ENCODE peak calls at places on chromosome 5, in nine cellular contexts. C is SK-N-SH, Q is spleen, L is sigmoid colon, E is K562, B is H1, M is stomach, S is breast epithelium, N is transverse colon. X is an unnamed sample.
A peak's percentile ranks its signal among the peaks of the same experiment; 100 is the strongest.

GRCh38 chr5:147055850-147056523 is 177.4 kb upstream of the PPP2R2B start:
- DNase-seq in C (peak; percentile 18), Q (no peak), L (no peak), E (no peak), B (no peak), M (no peak), S (no peak), N (no peak), X (no peak)

GRCh38 chr5:102815560-102816324 is 60.6 kb downstream of the PAM start:
- DNase-seq in C (no peak), Q (no peak), L (no peak), E (no peak), B (no peak), M (no peak), S (no peak), N (no peak), X (no peak)

GRCh38 chr5:96067902-96068614 is 106.4 kb upstream of the ELL2 start:
- DNase-seq in C (no peak), Q (no peak), L (no peak), E (no peak), B (no peak), M (no peak), S (no peak), N (no peak), X (no peak)

GRCh38 chr5:173767580-173768266 is 120.4 kb upstream of the CPEB4 start:
- DNase-seq in C (no peak), Q (no peak), L (no peak), E (no peak), B (no peak), M (peak; percentile 45), S (peak; percentile 64), N (no peak), X (no peak)

GRCh38 chr5:4533457-4534105 is 606.5 kb upstream of the ADAMTS16 start:
- DNase-seq in C (no peak), Q (no peak), L (no peak), E (no peak), B (no peak), M (no peak), S (no peak), N (no peak), X (no peak)

GRCh38 chr5:158020555-158021418 is 161.8 kb upstream of the CLINT1 start:
- DNase-seq in C (no peak), Q (no peak), L (no peak), E (no peak), B (no peak), M (no peak), S (no peak), N (no peak), X (no peak)

GRCh38 chr5:43038523-43038989 is 1.6 kb downstream of the ANXA2R start:
- DNase-seq in C (no peak), Q (peak; percentile 84), L (no peak), E (no peak), B (no peak), M (no peak), S (no peak), N (peak; percentile 23), X (peak; percentile 41)

GRCh38 chr5:91074615-91075014 is 308.5 kb downstream of the ARRDC3 start:
- DNase-seq in C (no peak), Q (no peak), L (no peak), E (no peak), B (no peak), M (no peak), S (no peak), N (no peak), X (no peak)

GRCh38 chr5:73119492-73120157 is 750 bp upstream of the TMEM171 start:
- DNase-seq in C (peak; percentile 33), Q (peak; percentile 80), L (no peak), E (no peak), B (no peak), M (peak; percentile 73), S (no peak), N (peak; percentile 75), X (no peak)

GRCh38 chr5:76303917-76304316 is 99.2 kb upstream of the IQGAP2 start:
- DNase-seq in C (no peak), Q (no peak), L (no peak), E (no peak), B (no peak), M (peak; percentile 42), S (peak; percentile 54), N (peak; percentile 59), X (no peak)

DNA sequence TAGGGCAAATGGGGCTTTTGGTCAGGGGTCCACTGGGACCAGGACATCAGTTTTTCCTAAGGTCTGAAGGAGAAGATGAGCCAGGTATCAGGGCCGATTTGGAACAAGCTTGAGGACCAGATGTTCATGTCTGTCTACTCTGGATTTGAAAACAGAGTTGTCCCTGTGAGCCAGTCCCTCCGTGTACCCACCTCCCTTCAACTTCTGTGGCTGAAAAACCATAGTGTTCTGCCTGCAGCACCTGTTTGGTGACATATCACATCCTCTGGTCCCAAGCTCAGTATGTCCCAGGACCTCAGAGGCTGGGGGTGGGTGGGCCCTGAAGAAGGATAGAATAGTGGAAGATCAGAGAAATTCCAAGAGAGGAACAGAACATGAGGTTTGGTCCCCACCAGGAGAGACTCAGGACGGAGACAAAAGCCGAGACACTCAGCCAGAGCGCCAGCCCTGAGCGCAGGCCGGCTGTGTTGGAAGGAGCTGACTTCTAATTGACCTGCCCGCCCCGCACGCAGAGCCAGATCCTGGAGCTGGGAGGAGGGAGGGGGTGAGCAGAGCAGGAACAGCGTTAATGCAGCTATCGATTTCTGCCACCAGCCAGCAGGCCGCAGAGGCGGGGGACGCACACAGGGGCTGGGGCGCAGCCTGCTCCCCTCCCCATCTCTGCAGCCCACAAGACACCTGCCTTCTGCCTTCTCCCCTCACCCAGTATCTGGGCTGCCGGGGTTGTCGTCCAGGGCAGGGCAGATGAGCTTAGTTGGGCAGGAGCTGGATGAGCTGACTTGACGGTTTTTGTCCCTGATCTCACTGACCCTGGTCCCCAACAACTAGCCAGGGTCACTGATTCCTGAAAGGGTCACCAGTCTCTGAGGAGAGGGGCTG is 29.5 kb downstream of the CXXC5 start:
- DNase-seq in C (peak; percentile 91), Q (no peak), L (no peak), E (peak; percentile 36), B (no peak), M (peak; percentile 72), S (no peak), N (no peak), X (no peak)
- H3K27ac ChIP-seq in C (peak overlapping the region; percentile 54), Q (no peak overlapping the region), L (peak overlapping the region; percentile 56), E (no peak overlapping the region), B (no peak overlapping the region), M (peak overlapping the region; percentile 74), S (peak overlapping the region; percentile 97), N (peak overlapping the region; percentile 24), X (no peak overlapping the region)

GRCh38 chr5:55747778-55748318 is 10.0 kb downstream of the DDX4 start:
- DNase-seq in C (no peak), Q (no peak), L (no peak), E (no peak), B (no peak), M (no peak), S (no peak), N (no peak), X (no peak)
- H3K4me3 ChIP-seq in C (no peak overlapping the region), Q (no peak overlapping the region), L (no peak overlapping the region), E (no peak overlapping the region), B (no peak overlapping the region), M (no peak overlapping the region), S (no peak overlapping the region), N (no peak overlapping the region), X (no peak overlapping the region)

GRCh38 chr5:59007460-59008063 is 424.7 kb downstream of the RAB3C start:
- DNase-seq in C (peak; percentile 15), Q (no peak), L (no peak), E (no peak), B (no peak), M (no peak), S (no peak), N (no peak), X (no peak)
- TF ChIP-seq POLR2AphosphoS5 in C (no peak), Q (no peak), L (no peak), E (no peak), B (no peak), M (no peak), S (no peak), N (no peak), X (no peak)

GRCh38 chr5:116527587-116527986 is 47.0 kb downstream of the SEMA6A start:
- DNase-seq in C (no peak), Q (no peak), L (no peak), E (no peak), B (no peak), M (no peak), S (no peak), N (no peak), X (no peak)
- H3K27ac ChIP-seq in C (no peak overlapping the region), Q (no peak overlapping the region), L (no peak overlapping the region), E (no peak overlapping the region), B (no peak overlapping the region), M (no peak overlapping the region), S (no peak overlapping the region), N (peak overlapping the region; percentile 85), X (no peak overlapping the region)

DNA sequence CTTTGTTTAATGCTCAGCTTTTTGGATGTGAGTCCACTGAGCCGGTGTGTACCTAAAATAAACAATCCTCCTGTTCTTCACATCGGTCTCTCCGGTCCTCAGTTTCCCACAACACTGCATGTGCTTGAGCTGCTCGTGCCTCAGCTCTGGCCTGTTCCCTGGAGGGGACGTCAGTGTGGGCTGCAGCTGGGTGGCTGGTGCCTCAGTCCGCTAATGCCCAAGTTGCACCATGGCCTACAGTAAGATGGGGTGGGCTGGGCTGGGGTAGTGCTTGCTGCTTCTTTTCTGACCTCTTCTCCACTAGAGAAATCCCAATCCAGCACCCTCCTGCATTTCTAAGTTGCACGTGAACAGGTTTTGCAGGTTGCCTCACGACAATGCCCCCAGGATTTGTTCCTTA is 595 bp upstream of the BTNL9 start:
- DNase-seq in C (no peak), Q (peak; percentile 41), L (no peak), E (no peak), B (no peak), M (no peak), S (no peak), N (no peak), X (no peak)
- H3K4me3 ChIP-seq in C (no peak overlapping the region), Q (peak overlapping the region; percentile 65), L (no peak overlapping the region), E (no peak overlapping the region), B (no peak overlapping the region), M (no peak overlapping the region), S (peak overlapping the region; percentile 57), N (no peak overlapping the region), X (no peak overlapping the region)